ENCODE peak calls at places on chromosomes 6 and 20, in five cellular contexts. E is HFFc6, U is HFF-Myc, L is ureter, B is SK-N-MC. G is an unnamed sample.

GRCh38 chr6:93418113-93418447 is 1.3 kb downstream of the EPHA7 start:
- DNase-seq in E (no peak), U (no peak), L (no peak), B (no peak), G (no peak)

GRCh38 chr6:37696220-37696840 is 1.4 kb downstream of the MDGA1 start:
- DNase-seq in E (no peak), U (no peak), L (no peak), B (no peak), G (no peak)

GRCh38 chr20:48180637-48181036 is 395.4 kb upstream of the SULF2 start:
- DNase-seq in E (no peak), U (no peak), L (no peak), B (no peak), G (no peak)

GRCh38 chr20:12383770-12384304 is 466.1 kb downstream of the BTBD3 start:
- DNase-seq in E (no peak), U (no peak), L (no peak), B (no peak), G (no peak)

GRCh38 chr6:144673807-144674206 is 388.7 kb downstream of the UTRN start:
- DNase-seq in E (no peak), U (no peak), L (no peak), B (no peak), G (no peak)

GRCh38 chr20:54475334-54476287 is at the start of gene DOK5:
- DNase-seq in E (no peak), U (no peak), L (peak), B (no peak), G (peak)

GRCh38 chr6:57262901-57263694 is 41.0 kb upstream of the RAB23 start:
- DNase-seq in E (peak), U (peak), L (no peak), B (no peak), G (no peak)

GRCh38 chr6:157022022-157022740 is 245.0 kb downstream of the ARID1B start:
- DNase-seq in E (peak), U (peak), L (peak), B (peak), G (peak)

GRCh38 chr20:21767739-21768223 is 62.3 kb downstream of the PAX1 start:
- DNase-seq in E (no peak), U (no peak), L (no peak), B (no peak), G (peak)

GRCh38 chr6:134678436-134678889 is 271.4 kb downstream of the ALDH8A1 start:
- DNase-seq in E (no peak), U (peak), L (no peak), B (peak), G (no peak)

GRCh38 chr20:58634818-58635665 is 16.0 kb upstream of the STX16 start:
- DNase-seq in E (no peak), U (no peak), L (no peak), B (no peak), G (no peak)

GRCh38 chr6:152636675-152637421 is at the start of gene SYNE1:
- DNase-seq in E (no peak), U (no peak), L (peak), B (no peak), G (peak)

GRCh38 chr6:158391276-158391675 is 79.0 kb downstream of the TULP4 start:
- DNase-seq in E (no peak), U (no peak), L (no peak), B (no peak), G (no peak)

GRCh38 chr20:36455972-36456625 is 85.2 kb upstream of the MYL9 start:
- DNase-seq in E (no peak), U (no peak), L (no peak), B (no peak), G (no peak)

GRCh38 chr6:7140631-7141366 is 33.0 kb downstream of the RREB1 start:
- DNase-seq in E (peak), U (no peak), L (peak), B (no peak), G (peak)

GRCh38 chr20:44916586-44916985 is 6.7 kb downstream of the PABPC1L start:
- DNase-seq in E (no peak), U (no peak), L (no peak), B (no peak), G (no peak)

GRCh38 chr6:14517536-14518105 is 400.0 kb downstream of the CD83 start:
- DNase-seq in E (no peak), U (no peak), L (no peak), B (no peak), G (no peak)

GRCh38 chr20:59514554-59514953 is 89.8 kb upstream of the PHACTR3 start:
- DNase-seq in E (no peak), U (no peak), L (no peak), B (no peak), G (no peak)

GRCh38 chr6:3265671-3266070 is 6.9 kb downstream of the PSMG4 start:
- DNase-seq in E (no peak), U (no peak), L (no peak), B (no peak), G (no peak)